ENCODE peak calls at places on chromosomes 4 and X, in seven cellular contexts. One of them, this sample, is unnamed.

GRCh38 chrX:150038977-150039599 is 100.8 kb upstream of the EOLA2 start:
- DNase-seq in stimulated activated CD8-positive, alpha-beta memory T cell treated with anti-CD3 and anti-CD28 coated beads, Interleukin-12 subunit alpha, Interleukin-12 subunit beta, amount 100 ng/mL, for 4 hours: no peak
- DNase-seq in Daoy: no peak
- DNase-seq in stimulated activated CD4-positive, alpha-beta T cell treated with anti-CD3 and anti-CD28 coated beads, Interleukin-2, amount 100 ng/mL, for 48 hours: no peak
- DNase-seq in T-helper 2 cell: no peak
- DNase-seq in cardiac muscle cell: no peak
- DNase-seq in fibroblast of mammary gland: peak; percentile 18
- DNase-seq in this sample: no peak

GRCh38 chr4:26215725-26216124 is 105.1 kb upstream of the RBPJ start:
- DNase-seq in stimulated activated CD4-positive, alpha-beta T cell treated with anti-CD3 and anti-CD28 coated beads, Interleukin-2, amount 100 ng/mL, for 48 hours: no peak
- DNase-seq in stimulated activated CD8-positive, alpha-beta memory T cell treated with anti-CD3 and anti-CD28 coated beads, Interleukin-12 subunit alpha, Interleukin-12 subunit beta, amount 100 ng/mL, for 4 hours: no peak
- DNase-seq in T-helper 2 cell: no peak
- DNase-seq in Daoy: no peak
- DNase-seq in fibroblast of mammary gland: no peak
- DNase-seq in cardiac muscle cell: no peak
- DNase-seq in this sample: no peak

GRCh38 chr4:151730003-151730559 is 30.7 kb downstream of the GATB start:
- DNase-seq in Daoy: peak; percentile 69
- DNase-seq in stimulated activated CD4-positive, alpha-beta T cell treated with anti-CD3 and anti-CD28 coated beads, Interleukin-2, amount 100 ng/mL, for 48 hours: no peak
- DNase-seq in fibroblast of mammary gland: peak; percentile 77
- DNase-seq in stimulated activated CD8-positive, alpha-beta memory T cell treated with anti-CD3 and anti-CD28 coated beads, Interleukin-12 subunit alpha, Interleukin-12 subunit beta, amount 100 ng/mL, for 4 hours: no peak
- DNase-seq in cardiac muscle cell: no peak
- DNase-seq in T-helper 2 cell: no peak
- DNase-seq in this sample: peak; percentile 3

GRCh38 chr4:54232151-54232688 is 3.1 kb downstream of the PDGFRA start:
- DNase-seq in cardiac muscle cell: peak; percentile 45
- DNase-seq in stimulated activated CD4-positive, alpha-beta T cell treated with anti-CD3 and anti-CD28 coated beads, Interleukin-2, amount 100 ng/mL, for 48 hours: no peak
- DNase-seq in fibroblast of mammary gland: peak; percentile 20
- DNase-seq in stimulated activated CD8-positive, alpha-beta memory T cell treated with anti-CD3 and anti-CD28 coated beads, Interleukin-12 subunit alpha, Interleukin-12 subunit beta, amount 100 ng/mL, for 4 hours: no peak
- DNase-seq in Daoy: no peak
- DNase-seq in T-helper 2 cell: no peak
- DNase-seq in this sample: no peak

GRCh38 chr4:46894841-46895240 is 14.2 kb downstream of the COX7B2 start:
- DNase-seq in fibroblast of mammary gland: no peak
- DNase-seq in cardiac muscle cell: no peak
- DNase-seq in stimulated activated CD8-positive, alpha-beta memory T cell treated with anti-CD3 and anti-CD28 coated beads, Interleukin-12 subunit alpha, Interleukin-12 subunit beta, amount 100 ng/mL, for 4 hours: no peak
- DNase-seq in stimulated activated CD4-positive, alpha-beta T cell treated with anti-CD3 and anti-CD28 coated beads, Interleukin-2, amount 100 ng/mL, for 48 hours: no peak
- DNase-seq in Daoy: no peak
- DNase-seq in T-helper 2 cell: no peak
- DNase-seq in this sample: no peak

GRCh38 chr4:78337216-78337615 is 214.4 kb upstream of the ANXA3 start:
- DNase-seq in T-helper 2 cell: no peak
- DNase-seq in Daoy: no peak
- DNase-seq in fibroblast of mammary gland: peak; percentile 9
- DNase-seq in stimulated activated CD8-positive, alpha-beta memory T cell treated with anti-CD3 and anti-CD28 coated beads, Interleukin-12 subunit alpha, Interleukin-12 subunit beta, amount 100 ng/mL, for 4 hours: no peak
- DNase-seq in cardiac muscle cell: no peak
- DNase-seq in stimulated activated CD4-positive, alpha-beta T cell treated with anti-CD3 and anti-CD28 coated beads, Interleukin-2, amount 100 ng/mL, for 48 hours: no peak
- DNase-seq in this sample: no peak

GRCh38 chr4:130359537-130359936 is 1263.6 kb downstream of the C4orf33 start:
- DNase-seq in T-helper 2 cell: no peak
- DNase-seq in stimulated activated CD4-positive, alpha-beta T cell treated with anti-CD3 and anti-CD28 coated beads, Interleukin-2, amount 100 ng/mL, for 48 hours: no peak
- DNase-seq in Daoy: no peak
- DNase-seq in cardiac muscle cell: no peak
- DNase-seq in stimulated activated CD8-positive, alpha-beta memory T cell treated with anti-CD3 and anti-CD28 coated beads, Interleukin-12 subunit alpha, Interleukin-12 subunit beta, amount 100 ng/mL, for 4 hours: no peak
- DNase-seq in fibroblast of mammary gland: peak; percentile 58
- DNase-seq in this sample: peak; percentile 11

GRCh38 chrX:111445485-111445884 is 33.5 kb upstream of the DCX start:
- DNase-seq in T-helper 2 cell: no peak
- DNase-seq in cardiac muscle cell: peak; percentile 78
- DNase-seq in Daoy: peak; percentile 1
- DNase-seq in fibroblast of mammary gland: peak; percentile 62
- DNase-seq in stimulated activated CD4-positive, alpha-beta T cell treated with anti-CD3 and anti-CD28 coated beads, Interleukin-2, amount 100 ng/mL, for 48 hours: no peak
- DNase-seq in stimulated activated CD8-positive, alpha-beta memory T cell treated with anti-CD3 and anti-CD28 coated beads, Interleukin-12 subunit alpha, Interleukin-12 subunit beta, amount 100 ng/mL, for 4 hours: no peak
- DNase-seq in this sample: peak; percentile 71

GRCh38 chr4:173272987-173273386 is 61.2 kb downstream of the HMGB2 start:
- DNase-seq in fibroblast of mammary gland: peak; percentile 86
- DNase-seq in stimulated activated CD8-positive, alpha-beta memory T cell treated with anti-CD3 and anti-CD28 coated beads, Interleukin-12 subunit alpha, Interleukin-12 subunit beta, amount 100 ng/mL, for 4 hours: no peak
- DNase-seq in stimulated activated CD4-positive, alpha-beta T cell treated with anti-CD3 and anti-CD28 coated beads, Interleukin-2, amount 100 ng/mL, for 48 hours: no peak
- DNase-seq in Daoy: peak; percentile 3
- DNase-seq in T-helper 2 cell: no peak
- DNase-seq in cardiac muscle cell: no peak
- DNase-seq in this sample: no peak

GRCh38 chr4:183637461-183637860 is 21.5 kb downstream of the RWDD4 start:
- DNase-seq in T-helper 2 cell: no peak
- DNase-seq in Daoy: peak; percentile 17
- DNase-seq in cardiac muscle cell: no peak
- DNase-seq in fibroblast of mammary gland: no peak
- DNase-seq in stimulated activated CD4-positive, alpha-beta T cell treated with anti-CD3 and anti-CD28 coated beads, Interleukin-2, amount 100 ng/mL, for 48 hours: no peak
- DNase-seq in stimulated activated CD8-positive, alpha-beta memory T cell treated with anti-CD3 and anti-CD28 coated beads, Interleukin-12 subunit alpha, Interleukin-12 subunit beta, amount 100 ng/mL, for 4 hours: no peak
- DNase-seq in this sample: no peak

GRCh38 chrX:112688242-112688641 is 8.5 kb upstream of the LHFPL1 start:
- DNase-seq in fibroblast of mammary gland: no peak
- DNase-seq in T-helper 2 cell: no peak
- DNase-seq in stimulated activated CD4-positive, alpha-beta T cell treated with anti-CD3 and anti-CD28 coated beads, Interleukin-2, amount 100 ng/mL, for 48 hours: no peak
- DNase-seq in Daoy: no peak
- DNase-seq in cardiac muscle cell: no peak
- DNase-seq in stimulated activated CD8-positive, alpha-beta memory T cell treated with anti-CD3 and anti-CD28 coated beads, Interleukin-12 subunit alpha, Interleukin-12 subunit beta, amount 100 ng/mL, for 4 hours: no peak
- DNase-seq in this sample: no peak

GRCh38 chr4:8552024-8552423 is 28.2 kb upstream of the GPR78 start:
- DNase-seq in stimulated activated CD8-positive, alpha-beta memory T cell treated with anti-CD3 and anti-CD28 coated beads, Interleukin-12 subunit alpha, Interleukin-12 subunit beta, amount 100 ng/mL, for 4 hours: no peak
- DNase-seq in stimulated activated CD4-positive, alpha-beta T cell treated with anti-CD3 and anti-CD28 coated beads, Interleukin-2, amount 100 ng/mL, for 48 hours: no peak
- DNase-seq in Daoy: no peak
- DNase-seq in fibroblast of mammary gland: no peak
- DNase-seq in cardiac muscle cell: no peak
- DNase-seq in T-helper 2 cell: no peak
- DNase-seq in this sample: no peak

GRCh38 chr4:57303012-57303751 is 193.0 kb upstream of the IGFBP7 start:
- DNase-seq in T-helper 2 cell: no peak
- DNase-seq in stimulated activated CD8-positive, alpha-beta memory T cell treated with anti-CD3 and anti-CD28 coated beads, Interleukin-12 subunit alpha, Interleukin-12 subunit beta, amount 100 ng/mL, for 4 hours: no peak
- DNase-seq in Daoy: peak; percentile 2
- DNase-seq in stimulated activated CD4-positive, alpha-beta T cell treated with anti-CD3 and anti-CD28 coated beads, Interleukin-2, amount 100 ng/mL, for 48 hours: no peak
- DNase-seq in fibroblast of mammary gland: peak; percentile 2
- DNase-seq in cardiac muscle cell: peak; percentile 23
- DNase-seq in this sample: no peak

GRCh38 chr4:110823251-110823650 is 200.4 kb upstream of the PITX2 start:
- DNase-seq in Daoy: peak; percentile 50
- DNase-seq in cardiac muscle cell: no peak
- DNase-seq in stimulated activated CD8-positive, alpha-beta memory T cell treated with anti-CD3 and anti-CD28 coated beads, Interleukin-12 subunit alpha, Interleukin-12 subunit beta, amount 100 ng/mL, for 4 hours: no peak
- DNase-seq in T-helper 2 cell: no peak
- DNase-seq in stimulated activated CD4-positive, alpha-beta T cell treated with anti-CD3 and anti-CD28 coated beads, Interleukin-2, amount 100 ng/mL, for 48 hours: no peak
- DNase-seq in fibroblast of mammary gland: peak; percentile 89
- DNase-seq in this sample: no peak

GRCh38 chrX:17007134-17007768 is 60.8 kb downstream of the REPS2 start:
- DNase-seq in Daoy: peak; percentile 32
- DNase-seq in stimulated activated CD8-positive, alpha-beta memory T cell treated with anti-CD3 and anti-CD28 coated beads, Interleukin-12 subunit alpha, Interleukin-12 subunit beta, amount 100 ng/mL, for 4 hours: no peak
- DNase-seq in T-helper 2 cell: no peak
- DNase-seq in stimulated activated CD4-positive, alpha-beta T cell treated with anti-CD3 and anti-CD28 coated beads, Interleukin-2, amount 100 ng/mL, for 48 hours: no peak
- DNase-seq in cardiac muscle cell: peak; percentile 23
- DNase-seq in fibroblast of mammary gland: peak; percentile 47
- DNase-seq in this sample: peak; percentile 19

GRCh38 chrX:7987160-7987992 is 60.2 kb upstream of the PNPLA4 start:
- DNase-seq in T-helper 2 cell: no peak
- DNase-seq in fibroblast of mammary gland: no peak
- DNase-seq in stimulated activated CD8-positive, alpha-beta memory T cell treated with anti-CD3 and anti-CD28 coated beads, Interleukin-12 subunit alpha, Interleukin-12 subunit beta, amount 100 ng/mL, for 4 hours: no peak
- DNase-seq in Daoy: no peak
- DNase-seq in cardiac muscle cell: no peak
- DNase-seq in stimulated activated CD4-positive, alpha-beta T cell treated with anti-CD3 and anti-CD28 coated beads, Interleukin-2, amount 100 ng/mL, for 48 hours: no peak
- DNase-seq in this sample: no peak

GRCh38 chr4:120009731-120010130 is 56.9 kb downstream of the MAD2L1 start:
- DNase-seq in cardiac muscle cell: no peak
- DNase-seq in Daoy: peak; percentile 7
- DNase-seq in fibroblast of mammary gland: peak; percentile 87
- DNase-seq in stimulated activated CD8-positive, alpha-beta memory T cell treated with anti-CD3 and anti-CD28 coated beads, Interleukin-12 subunit alpha, Interleukin-12 subunit beta, amount 100 ng/mL, for 4 hours: no peak
- DNase-seq in T-helper 2 cell: no peak
- DNase-seq in stimulated activated CD4-positive, alpha-beta T cell treated with anti-CD3 and anti-CD28 coated beads, Interleukin-2, amount 100 ng/mL, for 48 hours: no peak
- DNase-seq in this sample: no peak

GRCh38 chr4:115514675-115515074 is 401.3 kb upstream of the NDST4 start:
- DNase-seq in cardiac muscle cell: no peak
- DNase-seq in fibroblast of mammary gland: no peak
- DNase-seq in stimulated activated CD8-positive, alpha-beta memory T cell treated with anti-CD3 and anti-CD28 coated beads, Interleukin-12 subunit alpha, Interleukin-12 subunit beta, amount 100 ng/mL, for 4 hours: no peak
- DNase-seq in stimulated activated CD4-positive, alpha-beta T cell treated with anti-CD3 and anti-CD28 coated beads, Interleukin-2, amount 100 ng/mL, for 48 hours: no peak
- DNase-seq in T-helper 2 cell: no peak
- DNase-seq in Daoy: no peak
- DNase-seq in this sample: no peak

GRCh38 chr4:13968723-13969122 is 341.2 kb upstream of the BOD1L1 start:
- DNase-seq in T-helper 2 cell: no peak
- DNase-seq in fibroblast of mammary gland: no peak
- DNase-seq in Daoy: no peak
- DNase-seq in cardiac muscle cell: no peak
- DNase-seq in stimulated activated CD8-positive, alpha-beta memory T cell treated with anti-CD3 and anti-CD28 coated beads, Interleukin-12 subunit alpha, Interleukin-12 subunit beta, amount 100 ng/mL, for 4 hours: no peak
- DNase-seq in stimulated activated CD4-positive, alpha-beta T cell treated with anti-CD3 and anti-CD28 coated beads, Interleukin-2, amount 100 ng/mL, for 48 hours: no peak
- DNase-seq in this sample: no peak

GRCh38 chrX:154015581-154016264 is 4.0 kb downstream of the IRAK1 start:
- DNase-seq in T-helper 2 cell: no peak
- DNase-seq in cardiac muscle cell: no peak
- DNase-seq in stimulated activated CD4-positive, alpha-beta T cell treated with anti-CD3 and anti-CD28 coated beads, Interleukin-2, amount 100 ng/mL, for 48 hours: no peak
- DNase-seq in fibroblast of mammary gland: no peak
- DNase-seq in Daoy: no peak
- DNase-seq in stimulated activated CD8-positive, alpha-beta memory T cell treated with anti-CD3 and anti-CD28 coated beads, Interleukin-12 subunit alpha, Interleukin-12 subunit beta, amount 100 ng/mL, for 4 hours: no peak
- DNase-seq in this sample: no peak

GRCh38 chrX:84715315-84715714 is 213.1 kb upstream of the HDX start:
- DNase-seq in stimulated activated CD4-positive, alpha-beta T cell treated with anti-CD3 and anti-CD28 coated beads, Interleukin-2, amount 100 ng/mL, for 48 hours: no peak
- DNase-seq in Daoy: no peak
- DNase-seq in fibroblast of mammary gland: no peak
- DNase-seq in stimulated activated CD8-positive, alpha-beta memory T cell treated with anti-CD3 and anti-CD28 coated beads, Interleukin-12 subunit alpha, Interleukin-12 subunit beta, amount 100 ng/mL, for 4 hours: no peak
- DNase-seq in cardiac muscle cell: no peak
- DNase-seq in T-helper 2 cell: no peak
- DNase-seq in this sample: no peak

GRCh38 chrX:2464677-2465166 is 36.1 kb downstream of the DHRSX start:
- DNase-seq in stimulated activated CD8-positive, alpha-beta memory T cell treated with anti-CD3 and anti-CD28 coated beads, Interleukin-12 subunit alpha, Interleukin-12 subunit beta, amount 100 ng/mL, for 4 hours: no peak
- DNase-seq in T-helper 2 cell: no peak
- DNase-seq in cardiac muscle cell: no peak
- DNase-seq in stimulated activated CD4-positive, alpha-beta T cell treated with anti-CD3 and anti-CD28 coated beads, Interleukin-2, amount 100 ng/mL, for 48 hours: no peak
- DNase-seq in Daoy: no peak
- DNase-seq in fibroblast of mammary gland: no peak
- DNase-seq in this sample: no peak

GRCh38 chrX:34365482-34365881 is 233.4 kb upstream of the FAM47A start:
- DNase-seq in stimulated activated CD8-positive, alpha-beta memory T cell treated with anti-CD3 and anti-CD28 coated beads, Interleukin-12 subunit alpha, Interleukin-12 subunit beta, amount 100 ng/mL, for 4 hours: no peak
- DNase-seq in fibroblast of mammary gland: peak; percentile 38
- DNase-seq in cardiac muscle cell: peak; percentile 61
- DNase-seq in Daoy: peak; percentile 3
- DNase-seq in T-helper 2 cell: no peak
- DNase-seq in stimulated activated CD4-positive, alpha-beta T cell treated with anti-CD3 and anti-CD28 coated beads, Interleukin-2, amount 100 ng/mL, for 48 hours: no peak
- DNase-seq in this sample: peak; percentile 2

GRCh38 chr4:675980-676870 is 1.9 kb downstream of the MYL5 start:
- DNase-seq in cardiac muscle cell: no peak
- DNase-seq in stimulated activated CD8-positive, alpha-beta memory T cell treated with anti-CD3 and anti-CD28 coated beads, Interleukin-12 subunit alpha, Interleukin-12 subunit beta, amount 100 ng/mL, for 4 hours: no peak
- DNase-seq in T-helper 2 cell: no peak
- DNase-seq in stimulated activated CD4-positive, alpha-beta T cell treated with anti-CD3 and anti-CD28 coated beads, Interleukin-2, amount 100 ng/mL, for 48 hours: no peak
- DNase-seq in Daoy: no peak
- DNase-seq in fibroblast of mammary gland: no peak
- DNase-seq in this sample: no peak

GRCh38 chrX:79065696-79066095 is 78.8 kb upstream of the GPR174 start:
- DNase-seq in fibroblast of mammary gland: no peak
- DNase-seq in cardiac muscle cell: no peak
- DNase-seq in T-helper 2 cell: no peak
- DNase-seq in stimulated activated CD4-positive, alpha-beta T cell treated with anti-CD3 and anti-CD28 coated beads, Interleukin-2, amount 100 ng/mL, for 48 hours: no peak
- DNase-seq in stimulated activated CD8-positive, alpha-beta memory T cell treated with anti-CD3 and anti-CD28 coated beads, Interleukin-12 subunit alpha, Interleukin-12 subunit beta, amount 100 ng/mL, for 4 hours: no peak
- DNase-seq in Daoy: no peak
- DNase-seq in this sample: no peak

GRCh38 chr4:152172146-152172545 is 363.7 kb downstream of the FBXW7 start:
- DNase-seq in cardiac muscle cell: no peak
- DNase-seq in stimulated activated CD8-positive, alpha-beta memory T cell treated with anti-CD3 and anti-CD28 coated beads, Interleukin-12 subunit alpha, Interleukin-12 subunit beta, amount 100 ng/mL, for 4 hours: no peak
- DNase-seq in T-helper 2 cell: no peak
- DNase-seq in fibroblast of mammary gland: no peak
- DNase-seq in Daoy: no peak
- DNase-seq in stimulated activated CD4-positive, alpha-beta T cell treated with anti-CD3 and anti-CD28 coated beads, Interleukin-2, amount 100 ng/mL, for 48 hours: no peak
- DNase-seq in this sample: no peak

GRCh38 chr4:20288846-20289512 is 37.3 kb downstream of the SLIT2 start:
- DNase-seq in T-helper 2 cell: no peak
- DNase-seq in stimulated activated CD8-positive, alpha-beta memory T cell treated with anti-CD3 and anti-CD28 coated beads, Interleukin-12 subunit alpha, Interleukin-12 subunit beta, amount 100 ng/mL, for 4 hours: no peak
- DNase-seq in cardiac muscle cell: no peak
- DNase-seq in stimulated activated CD4-positive, alpha-beta T cell treated with anti-CD3 and anti-CD28 coated beads, Interleukin-2, amount 100 ng/mL, for 48 hours: no peak
- DNase-seq in fibroblast of mammary gland: peak; percentile 71
- DNase-seq in Daoy: no peak
- DNase-seq in this sample: no peak

GRCh38 chr4:2450394-2451035 is 18.4 kb upstream of the RNF4 start:
- DNase-seq in T-helper 2 cell: no peak
- DNase-seq in stimulated activated CD4-positive, alpha-beta T cell treated with anti-CD3 and anti-CD28 coated beads, Interleukin-2, amount 100 ng/mL, for 48 hours: no peak
- DNase-seq in Daoy: no peak
- DNase-seq in stimulated activated CD8-positive, alpha-beta memory T cell treated with anti-CD3 and anti-CD28 coated beads, Interleukin-12 subunit alpha, Interleukin-12 subunit beta, amount 100 ng/mL, for 4 hours: no peak
- DNase-seq in cardiac muscle cell: no peak
- DNase-seq in fibroblast of mammary gland: no peak
- DNase-seq in this sample: no peak

GRCh38 chr4:7779194-7779768 is 160.4 kb downstream of the AFAP1 start:
- DNase-seq in fibroblast of mammary gland: peak; percentile 81
- DNase-seq in Daoy: no peak
- DNase-seq in T-helper 2 cell: no peak
- DNase-seq in stimulated activated CD4-positive, alpha-beta T cell treated with anti-CD3 and anti-CD28 coated beads, Interleukin-2, amount 100 ng/mL, for 48 hours: no peak
- DNase-seq in stimulated activated CD8-positive, alpha-beta memory T cell treated with anti-CD3 and anti-CD28 coated beads, Interleukin-12 subunit alpha, Interleukin-12 subunit beta, amount 100 ng/mL, for 4 hours: no peak
- DNase-seq in cardiac muscle cell: peak; percentile 42
- DNase-seq in this sample: no peak

GRCh38 chr4:9781343-9782135 is at the start of gene DRD5:
- DNase-seq in fibroblast of mammary gland: no peak
- DNase-seq in cardiac muscle cell: peak; percentile 43
- DNase-seq in Daoy: no peak
- DNase-seq in T-helper 2 cell: no peak
- DNase-seq in stimulated activated CD4-positive, alpha-beta T cell treated with anti-CD3 and anti-CD28 coated beads, Interleukin-2, amount 100 ng/mL, for 48 hours: no peak
- DNase-seq in stimulated activated CD8-positive, alpha-beta memory T cell treated with anti-CD3 and anti-CD28 coated beads, Interleukin-12 subunit alpha, Interleukin-12 subunit beta, amount 100 ng/mL, for 4 hours: no peak
- DNase-seq in this sample: no peak

This sample was measured in SK-N-DZ.